ENCODE peak calls at places on chromosome 12, in nine cellular contexts. F is astrocyte of the spinal cord, A is AG10803, E is aorta, Z is cardiac fibroblast, B is K562, U is Caco-2, O is neural progenitor cell, G is tibial nerve. H is an unnamed sample.

GRCh38 chr12:18432211-18432610 is 170.9 kb downstream of the PIK3C2G start:
- DNase-seq in F (no peak), Z (peak), U (no peak), E (no peak), O (no peak), A (no peak), B (no peak), G (no peak), H (no peak)

GRCh38 chr12:40325349-40325960 is 100.7 kb downstream of the LRRK2 start:
- DNase-seq in U (peak), A (peak), E (no peak), B (peak), Z (peak), G (no peak), O (peak), F (peak), H (peak)

GRCh38 chr12:107749094-107749493 is 11.8 kb downstream of the PRDM4 start:
- DNase-seq in A (peak), B (no peak), E (no peak), U (no peak), Z (peak), O (no peak), F (peak), G (no peak), H (peak)

GRCh38 chr12:26126340-26127284 is 1.8 kb upstream of the BHLHE41 start:
- DNase-seq in G (peak), F (peak), B (peak), Z (peak), A (peak), E (peak), O (peak), U (peak), H (peak)

GRCh38 chr12:106113042-106113441 is 25.7 kb downstream of the NUAK1 start:
- DNase-seq in B (no peak), O (no peak), Z (peak), U (no peak), A (peak), G (no peak), E (no peak), F (peak), H (peak)

GRCh38 chr12:47004634-47005033 is 74.8 kb upstream of the PCED1B start:
- DNase-seq in F (no peak), E (no peak), U (no peak), O (no peak), Z (peak), B (no peak), G (no peak), A (no peak), H (peak)

GRCh38 chr12:39144613-39145061 is 239.2 kb upstream of the CPNE8 start:
- DNase-seq in F (no peak), A (no peak), G (no peak), Z (no peak), O (no peak), U (no peak), B (no peak), E (no peak), H (no peak)

GRCh38 chr12:50666023-50666422 is 97.9 kb upstream of the ATF1 start:
- DNase-seq in G (no peak), O (no peak), B (no peak), A (no peak), Z (no peak), U (no peak), E (no peak), F (no peak), H (no peak)

GRCh38 chr12:62631531-62632520 is 165.2 kb downstream of the MON2 start:
- DNase-seq in G (peak), A (peak), F (peak), B (no peak), O (peak), E (peak), Z (peak), U (no peak), H (peak)

GRCh38 chr12:64756371-64756770 is 2.8 kb downstream of the GNS start:
- DNase-seq in E (no peak), U (no peak), G (no peak), O (no peak), B (no peak), Z (no peak), A (no peak), F (no peak), H (no peak)

GRCh38 chr12:123655420-123655819 is 15.5 kb upstream of the TCTN2 start:
- DNase-seq in B (no peak), E (no peak), Z (no peak), O (no peak), A (no peak), U (no peak), G (no peak), F (no peak), H (no peak)

GRCh38 chr12:46693034-46693433 is 132.8 kb downstream of the SLC38A4 start:
- DNase-seq in U (no peak), F (no peak), Z (no peak), O (no peak), B (no peak), A (peak), G (no peak), E (no peak), H (no peak)

GRCh38 chr12:5499566-5500325 is 67.8 kb downstream of the NTF3 start:
- DNase-seq in F (peak), E (no peak), A (peak), U (no peak), Z (no peak), G (no peak), B (no peak), O (no peak), H (no peak)

GRCh38 chr12:124155711-124156110 is 139.2 kb upstream of the RFLNA start:
- DNase-seq in O (no peak), G (no peak), E (no peak), F (no peak), Z (no peak), U (no peak), B (no peak), A (no peak), H (no peak)

GRCh38 chr12:115070313-115070712 is 386.3 kb upstream of the TBX3 start:
- DNase-seq in Z (peak), U (no peak), O (no peak), F (no peak), A (no peak), G (no peak), E (no peak), B (no peak), H (no peak)

GRCh38 chr12:14955876-14956811 is 5.3 kb downstream of the ARHGDIB start:
- DNase-seq in A (no peak), B (no peak), F (no peak), G (no peak), O (no peak), E (no peak), Z (no peak), U (no peak), H (no peak)

GRCh38 chr12:11732023-11732422 is 82.5 kb downstream of the ETV6 start:
- DNase-seq in B (no peak), F (no peak), Z (no peak), A (no peak), U (no peak), E (no peak), G (no peak), O (no peak), H (no peak)
- H3K4me3 ChIP-seq in B (no peak), F (no peak), Z (no peak), A (no peak), U (no peak), E (no peak), G (no peak), O (no peak), H (no peak)

DNA sequence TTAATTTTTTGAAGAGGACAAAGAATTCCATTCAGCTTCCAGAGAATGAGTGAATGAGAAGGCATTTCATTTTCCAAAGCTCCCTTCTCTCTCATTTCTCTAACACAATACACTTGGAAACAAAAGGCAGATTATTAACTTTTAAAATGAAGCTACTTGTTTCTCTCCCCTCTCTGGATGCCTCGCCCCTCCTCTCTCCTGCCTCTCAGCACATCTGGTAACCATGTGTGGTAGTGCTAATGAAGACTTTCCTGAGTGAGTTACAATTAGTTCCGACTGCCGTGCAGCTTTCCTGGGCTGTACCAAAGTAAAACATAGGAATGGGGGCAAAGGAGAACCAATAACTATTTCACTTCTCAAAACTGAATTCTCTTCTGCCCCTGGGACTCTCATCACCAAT is 84.7 kb upstream of the SOX5 start:
- DNase-seq in B (no peak), O (peak), A (peak), G (no peak), F (peak), Z (no peak), E (no peak), U (no peak), H (no peak)
- H3K4me3 ChIP-seq in B (no peak), O (peak), A (no peak), G (no peak), F (no peak), Z (no peak), E (no peak), U (no peak), H (no peak)

DNA sequence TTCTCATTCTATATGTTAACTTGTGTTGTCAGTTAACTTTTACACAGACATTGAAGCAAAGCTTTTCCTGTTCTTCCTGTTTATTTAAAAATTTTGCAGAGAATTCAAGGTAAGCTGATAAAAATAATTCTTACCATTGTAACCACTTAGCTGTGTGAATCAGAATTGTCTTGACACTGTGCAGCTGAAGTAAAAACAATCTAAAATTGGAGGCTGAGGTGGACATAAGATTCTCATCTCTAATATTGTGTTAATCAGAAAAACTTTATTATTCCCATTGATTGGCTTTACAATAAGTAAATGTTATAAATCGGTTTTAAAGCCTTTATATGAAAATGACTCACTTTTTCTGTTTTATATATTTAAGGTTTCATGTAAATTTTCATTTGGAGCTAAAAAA is 240.3 kb upstream of the PLEKHG7 start:
- DNase-seq in G (no peak), Z (no peak), F (no peak), B (no peak), O (no peak), A (no peak), U (no peak), E (no peak), H (no peak)
- H3K4me3 ChIP-seq in G (no peak), Z (no peak), F (no peak), B (no peak), O (no peak), A (no peak), U (no peak), E (no peak), H (no peak)

GRCh38 chr12:9750276-9751203 is 10.2 kb downstream of the CD69 start:
- DNase-seq in F (peak), U (no peak), Z (peak), O (peak), A (peak), B (peak), E (no peak), G (no peak), H (peak)

GRCh38 chr12:9753042-9753820 is 7.5 kb downstream of the CD69 start:
- DNase-seq in F (no peak), O (no peak), U (no peak), G (no peak), A (no peak), E (no peak), Z (no peak), B (no peak), H (no peak)

GRCh38 chr12:9752145-9752717 is 8.5 kb downstream of the CD69 start:
- DNase-seq in B (no peak), F (no peak), G (no peak), U (no peak), Z (no peak), O (no peak), E (no peak), A (no peak), H (no peak)

GRCh38 chr12:9754097-9754964 is 6.4 kb downstream of the CD69 start:
- DNase-seq in Z (no peak), A (no peak), O (no peak), B (no peak), F (no peak), G (no peak), U (no peak), E (no peak), H (no peak)

GRCh38 chr12:9751204-9752144 is 9.2 kb downstream of the CD69 start:
- DNase-seq in G (no peak), E (no peak), U (no peak), B (no peak), A (peak), F (peak), Z (peak), O (peak), H (peak)
- H3K4me3 ChIP-seq in G (peak), E (no peak), U (no peak), B (no peak), A (no peak), F (no peak), Z (no peak), O (no peak), H (no peak)

GRCh38 chr12:79522237-79522636 is 168.5 kb downstream of the PAWR start:
- DNase-seq in O (peak), A (no peak), G (no peak), B (no peak), U (no peak), Z (peak), E (no peak), F (peak), H (no peak)
- H3K4me3 ChIP-seq in O (no peak), A (no peak), G (no peak), B (no peak), U (no peak), Z (no peak), E (no peak), F (no peak), H (no peak)

GRCh38 chr12:128486951-128487350 is 220.0 kb downstream of the TMEM132C start:
- DNase-seq in E (no peak), U (no peak), O (no peak), F (no peak), Z (no peak), B (no peak), A (no peak), G (no peak), H (no peak)
- H3K4me3 ChIP-seq in E (no peak), U (no peak), O (no peak), F (no peak), Z (no peak), B (no peak), A (no peak), G (no peak), H (no peak)

DNA sequence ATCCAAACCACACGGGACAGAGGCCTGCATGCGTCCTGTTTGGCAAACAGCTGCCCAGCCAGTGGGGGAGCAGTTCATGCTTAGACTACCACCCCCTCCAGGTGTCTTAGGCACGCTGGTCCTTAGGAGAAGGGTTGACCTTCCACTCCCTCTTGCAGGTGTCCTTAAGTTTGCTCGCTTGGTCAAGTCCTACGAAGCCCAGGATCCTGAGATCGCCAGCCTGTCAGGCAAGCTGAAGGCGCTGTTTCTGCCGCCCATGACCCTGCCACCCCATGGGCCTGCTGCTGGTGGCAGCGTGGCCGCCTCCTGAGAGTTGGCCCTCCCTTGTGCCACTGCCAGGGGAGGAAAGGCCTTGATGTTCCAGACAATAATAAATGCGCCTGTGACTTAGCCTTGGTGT is 1.8 kb downstream of the C12orf57 start:
- DNase-seq in E (no peak), O (no peak), G (no peak), U (no peak), Z (no peak), F (no peak), A (no peak), B (no peak), H (no peak)
- H3K4me3 ChIP-seq in E (no peak), O (no peak), G (no peak), U (peak), Z (no peak), F (no peak), A (no peak), B (peak), H (no peak)

GRCh38 chr12:130978785-130979184 is 25.1 kb downstream of the ADGRD1 start:
- DNase-seq in A (no peak), F (no peak), U (no peak), B (no peak), O (no peak), E (no peak), G (no peak), Z (no peak), H (no peak)

GRCh38 chr12:130975116-130975515 is 21.4 kb downstream of the ADGRD1 start:
- DNase-seq in E (no peak), A (no peak), B (no peak), U (no peak), F (no peak), G (peak), Z (no peak), O (no peak), H (no peak)

GRCh38 chr12:130976171-130976720 is 22.5 kb downstream of the ADGRD1 start:
- DNase-seq in E (no peak), B (no peak), F (no peak), G (no peak), U (no peak), A (no peak), Z (no peak), O (no peak), H (no peak)

GRCh38 chr12:130977759-130978127 is 24.0 kb downstream of the ADGRD1 start:
- DNase-seq in B (no peak), Z (no peak), G (no peak), F (no peak), O (no peak), E (no peak), A (no peak), U (no peak), H (no peak)

GRCh38 chr12:130977046-130977758 is 23.5 kb downstream of the ADGRD1 start:
- DNase-seq in B (no peak), E (no peak), Z (no peak), U (no peak), G (no peak), A (no peak), O (no peak), F (no peak), H (no peak)
- H3K4me3 ChIP-seq in B (no peak), E (no peak), Z (no peak), U (no peak), G (no peak), A (no peak), O (no peak), F (no peak), H (no peak)

DNA sequence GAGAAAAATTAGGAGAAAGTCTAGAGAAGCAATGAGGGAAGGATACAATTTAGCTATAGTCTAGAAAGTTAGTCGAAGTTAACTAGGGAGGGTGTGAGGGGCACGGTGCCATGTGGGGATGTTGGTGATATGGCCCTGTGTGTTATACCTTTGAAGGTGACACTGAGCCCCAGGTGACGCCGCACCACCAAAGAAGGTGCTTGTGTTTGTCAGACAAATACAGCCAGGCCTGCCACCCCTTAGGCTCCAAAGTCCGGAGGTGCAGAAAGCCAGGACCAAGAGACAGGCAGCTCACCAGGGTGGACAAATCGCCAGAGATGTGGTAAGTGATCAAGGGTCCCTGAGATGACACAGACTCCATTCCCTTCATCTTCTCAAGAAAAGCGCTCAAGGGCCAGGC is 1.1 kb downstream of the C1S start:
- DNase-seq in A (no peak), O (no peak), U (no peak), E (no peak), F (no peak), Z (no peak), G (no peak), B (no peak), H (no peak)
- H3K4me3 ChIP-seq in A (peak), O (no peak), U (no peak), E (no peak), F (no peak), Z (peak), G (peak), B (no peak), H (peak)

DNA sequence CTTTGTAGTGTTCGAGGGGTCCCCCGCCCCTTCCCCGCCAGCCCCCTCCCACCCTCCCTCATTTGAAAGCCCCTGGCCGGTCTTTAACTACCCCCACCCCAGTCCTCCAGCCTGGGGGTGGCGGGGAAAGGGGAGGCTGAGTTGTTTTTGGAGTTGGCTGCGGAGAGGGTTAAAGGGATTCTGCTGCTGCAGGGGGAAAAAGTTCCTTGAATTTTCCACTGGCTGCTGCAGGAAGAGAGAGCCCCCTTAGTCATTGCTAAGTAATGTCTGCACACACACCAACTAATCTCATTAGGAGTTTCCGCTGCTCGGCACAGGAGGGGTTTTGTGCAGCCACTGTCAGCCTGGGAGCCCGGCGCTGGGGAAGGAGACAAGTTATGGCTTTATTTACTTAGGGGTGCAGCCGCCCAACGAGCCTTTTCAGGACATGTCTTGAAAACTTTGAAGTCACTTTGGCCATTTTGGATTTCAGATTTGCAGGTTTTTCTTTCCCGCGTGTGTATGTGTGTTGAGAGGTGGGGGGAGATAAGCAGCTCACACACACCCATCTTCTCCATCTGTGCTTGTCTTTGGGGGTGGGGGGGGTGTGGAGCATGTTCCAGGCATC is 1.8 kb downstream of the ELK3 start:
- DNase-seq in O (peak), Z (peak), U (no peak), G (no peak), F (peak), A (peak), B (no peak), E (no peak), H (peak)
- H3K4me3 ChIP-seq in O (peak), Z (peak), U (no peak), G (peak), F (peak), A (peak), B (peak), E (peak), H (peak)

H was measured in fibroblast of pulmonary artery.